ENCODE peak calls at places on chromosomes 1 and 21, in five cellular contexts. P, K, R, S and A are unnamed samples. For H3K4me1, the result is how much of the 10 kb centered on the place peaks cover.

GRCh38 chr1:30762931-30763653 is 5.5 kb upstream of the LAPTM5 start:
- DNase-seq in R (no peak), P (no peak), S (no peak), K (no peak), A (no peak)

GRCh38 chr1:59672851-59673574 is 141.7 kb upstream of the HOOK1 start:
- DNase-seq in K (no peak), R (peak), S (no peak), P (peak), A (no peak)

GRCh38 chr1:215631489-215631888 is 64.4 kb downstream of the KCTD3 start:
- DNase-seq in K (no peak), S (no peak), R (peak), P (no peak), A (no peak)

GRCh38 chr1:168906367-168906766 is 177.4 kb upstream of the DPT start:
- DNase-seq in P (no peak), S (no peak), R (no peak), K (no peak), A (no peak)

GRCh38 chr1:106659490-106660244 is 396.8 kb upstream of the PRMT6 start:
- DNase-seq in K (no peak), R (no peak), S (no peak), P (no peak), A (no peak)

GRCh38 chr1:202282017-202282335 is 59.8 kb downstream of the UBE2T start:
- DNase-seq in S (no peak), P (no peak), K (no peak), R (no peak), A (no peak)

GRCh38 chr1:211527888-211528287 is 35.9 kb upstream of the RD3 start:
- DNase-seq in P (no peak), K (no peak), R (no peak), S (peak), A (no peak)

GRCh38 chr1:221715321-221716169 is 26.3 kb downstream of the DUSP10 start:
- DNase-seq in R (peak), P (peak), S (no peak), K (no peak), A (no peak)

GRCh38 chr1:205735218-205735617 is 14.8 kb downstream of the NUCKS1 start:
- DNase-seq in P (no peak), R (no peak), K (no peak), S (no peak), A (no peak)

GRCh38 chr1:180851995-180852887 is 60.5 kb upstream of the KIAA1614 start:
- DNase-seq in P (no peak), K (no peak), S (peak), R (no peak), A (no peak)

GRCh38 chr1:41673355-41673754 is 188.9 kb upstream of the EDN2 start:
- DNase-seq in K (peak), R (peak), P (no peak), S (peak), A (no peak)

GRCh38 chr1:94974824-94975223 is 47.9 kb upstream of the CNN3 start:
- DNase-seq in K (no peak), S (no peak), P (no peak), R (peak), A (no peak)

GRCh38 chr1:30144831-30145230 is 578.6 kb downstream of the MATN1 start:
- DNase-seq in K (no peak), R (no peak), P (no peak), S (no peak), A (no peak)

GRCh38 chr1:19044975-19045831 is 88.7 kb upstream of the IFFO2 start:
- DNase-seq in K (peak), P (no peak), S (no peak), R (no peak), A (no peak)

GRCh38 chr1:201404722-201405483 is 5.8 kb upstream of the LAD1 start:
- DNase-seq in P (no peak), S (no peak), R (no peak), K (no peak), A (no peak)

GRCh38 chr21:46111857-46112730 is 14.2 kb downstream of the COL6A2 start:
- DNase-seq in S (no peak), P (no peak), K (no peak), R (no peak), A (peak)

GRCh38 chr1:182784556-182785171 is 4.9 kb upstream of the NPL start:
- DNase-seq in R (peak), K (no peak), S (peak), P (peak), A (no peak)

GRCh38 chr1:12031039-12031980 is 12.0 kb downstream of the MIIP start:
- DNase-seq in R (peak), K (no peak), S (peak), P (peak), A (peak)

GRCh38 chr1:80059940-80060339 is 1053.4 kb upstream of the ADGRL4 start:
- DNase-seq in P (peak), K (no peak), S (no peak), R (no peak), A (no peak)

GRCh38 chr1:217067642-217068041 is 344.4 kb upstream of the ESRRG start:
- DNase-seq in K (no peak), S (no peak), P (no peak), R (no peak), A (no peak)

GRCh38 chr1:187870567-187870966 is 1041.8 kb downstream of the PLA2G4A start:
- DNase-seq in K (no peak), S (no peak), P (no peak), R (peak), A (no peak)

GRCh38 chr1:94922756-94923465 is 4.0 kb downstream of the CNN3 start:
- DNase-seq in P (no peak), K (no peak), R (peak), S (no peak), A (no peak)

GRCh38 chr1:204605791-204606190 is 79.7 kb downstream of the LRRN2 start:
- DNase-seq in K (no peak), P (no peak), S (no peak), R (no peak), A (no peak)

GRCh38 chr21:46081862-46082637 is 15.9 kb upstream of the COL6A2 start:
- DNase-seq in K (no peak), S (no peak), R (no peak), P (no peak), A (no peak)

GRCh38 chr1:65177457-65177856 is 29.5 kb downstream of the AK4 start:
- DNase-seq in P (peak), K (no peak), S (no peak), R (peak), A (no peak)

GRCh38 chr21:43608664-43609063 is 50.6 kb downstream of the HSF2BP start:
- DNase-seq in S (no peak), K (no peak), P (no peak), R (no peak), A (no peak)

GRCh38 chr1:226661965-226662364 is 77.1 kb downstream of the ITPKB start:
- DNase-seq in S (no peak), K (no peak), R (peak), P (peak), A (no peak)

GRCh38 chr1:55249646-55250398 is 34.7 kb upstream of the USP24 start:
- DNase-seq in S (no peak), K (no peak), P (no peak), R (no peak), A (no peak)

GRCh38 chr1:63148825-63149645 is 173.3 kb upstream of the FOXD3 start:
- DNase-seq in P (peak), R (peak), K (no peak), S (peak), A (peak)

GRCh38 chr1:26602378-26602959 is 72.9 kb downstream of the RPS6KA1 start:
- DNase-seq in S (peak), K (no peak), P (peak), R (peak), A (no peak)

DNA sequence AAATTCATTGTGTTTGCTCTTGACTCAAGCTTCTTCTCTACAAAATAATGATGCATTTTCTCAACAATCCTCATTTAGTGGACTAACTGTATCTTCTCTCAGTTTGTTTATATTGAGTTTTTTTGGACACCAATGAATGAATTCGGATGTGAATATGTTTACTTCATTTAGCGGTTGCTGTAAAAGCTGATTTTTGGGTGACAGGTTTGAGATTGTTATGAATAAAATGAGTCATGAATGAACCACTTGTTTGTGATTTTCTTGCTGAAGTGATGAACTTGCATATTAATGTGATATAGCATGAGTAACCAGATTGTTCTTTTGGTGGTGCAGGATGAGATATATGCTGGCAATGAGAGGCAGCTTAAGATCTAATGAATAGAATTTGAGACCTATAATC is 3.1 kb downstream of the DNM3 start:
- DNase-seq in R (no peak), S (no peak), K (no peak), P (no peak), A (no peak)
- H3K4me1 ChIP-seq in R (under half), S (under half), K (under half), P (under half), A (under half)

GRCh38 chr1:177934461-177934860 is 35.4 kb downstream of the SEC16B start:
- DNase-seq in K (no peak), R (no peak), P (no peak), S (no peak), A (no peak)

GRCh38 chr1:177937931-177938330 is 31.9 kb downstream of the SEC16B start:
- DNase-seq in R (peak), K (no peak), S (no peak), P (peak), A (no peak)

GRCh38 chr1:177934927-177935326 is 34.9 kb downstream of the SEC16B start:
- DNase-seq in P (no peak), K (no peak), S (no peak), R (no peak), A (no peak)

GRCh38 chr1:177936016-177936415 is 33.8 kb downstream of the SEC16B start:
- DNase-seq in R (no peak), P (no peak), K (no peak), S (no peak), A (no peak)

DNA sequence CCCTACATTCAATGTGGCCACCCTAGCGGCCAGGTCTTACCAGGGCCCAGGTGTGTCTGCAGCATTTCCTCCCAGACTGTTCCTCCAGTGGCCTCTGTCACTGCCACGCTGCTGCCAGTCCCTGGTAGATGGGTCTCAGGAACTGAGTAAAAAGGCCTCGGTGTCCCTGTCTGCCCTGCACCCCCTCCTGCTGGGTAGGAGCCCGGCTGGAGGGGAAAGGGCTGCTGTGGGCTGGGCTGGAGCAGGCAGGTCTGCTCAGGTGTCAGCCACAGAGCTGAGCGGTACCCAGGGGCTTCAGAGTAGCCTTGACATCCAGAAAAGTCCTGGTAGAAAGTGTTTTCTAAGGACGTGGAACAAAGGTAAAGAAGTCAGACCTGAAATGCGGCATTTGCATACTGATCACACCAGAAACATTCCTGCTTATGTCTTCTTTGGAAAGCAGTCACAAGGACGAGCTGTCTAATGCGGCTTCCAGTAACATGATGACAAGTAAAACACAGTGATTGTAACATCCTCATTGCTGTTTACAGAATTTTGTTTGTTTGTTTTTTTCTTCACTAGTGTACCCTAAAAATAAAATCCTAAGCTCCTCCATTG is 32.6 kb downstream of the SEC16B start:
- DNase-seq in P (no peak), K (no peak), S (no peak), R (no peak), A (no peak)
- H3K4me1 ChIP-seq in P (under half), K (under half), S (under half), R (under half), A (under half)

GRCh38 chr1:150612014-150612345 is 17.4 kb downstream of the ENSA start:
- DNase-seq in R (no peak), P (no peak), S (peak), K (no peak), A (no peak)
- H3K4me1 ChIP-seq in R (under half), P (under half), S (half or more), K (half or more), A (half or more)

DNA sequence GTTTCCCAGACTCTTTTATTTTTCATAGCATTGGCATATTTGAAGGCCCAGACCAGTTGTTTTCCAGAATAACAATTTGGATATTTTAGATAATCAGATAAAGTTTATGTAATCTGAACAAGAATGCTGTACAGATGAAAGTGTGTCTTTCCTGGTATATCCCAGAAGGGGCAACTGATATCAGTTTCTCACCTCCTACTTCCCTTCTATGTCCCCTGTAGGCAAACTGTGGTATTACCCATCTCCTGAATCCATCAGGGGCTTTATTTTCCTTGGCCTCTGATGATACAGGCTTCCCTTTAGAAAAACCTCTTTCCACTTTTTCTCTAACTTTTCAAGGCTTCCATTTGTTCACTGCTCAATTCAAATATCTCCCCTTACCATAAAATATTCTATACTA is 87.5 kb upstream of the RGS1 start:
- DNase-seq in R (no peak), K (no peak), S (no peak), P (peak), A (no peak)
- H3K4me1 ChIP-seq in R (half or more), K (under half), S (under half), P (under half), A (under half)